ENCODE peak calls at places on chromosomes 7 and 10, in ten cellular contexts. H, Y, V, Z, A, K, D, L, M and J are unnamed samples.

GRCh38 chr7:37201003-37201875 is 247.4 kb downstream of the ELMO1 start:
- DNase-seq in K (peak; percentile 87), Z (peak; percentile 89), L (peak; percentile 81), A (peak; percentile 84), D (peak; percentile 87), Y (peak; percentile 88), M (peak; percentile 61), H (peak; percentile 70), V (peak; percentile 64), J (peak; percentile 87)

GRCh38 chr7:39754326-39755120 is 131.2 kb downstream of the RALA start:
- DNase-seq in L (peak; percentile 82), D (peak; percentile 83), M (no peak), Z (no peak), V (no peak), A (no peak), H (no peak), K (no peak), Y (no peak), J (no peak)

GRCh38 chr7:141271451-141271850 is 197.6 kb downstream of the TMEM178B start:
- DNase-seq in D (no peak), L (no peak), Z (no peak), A (no peak), Y (no peak), M (no peak), V (no peak), H (no peak), K (no peak), J (no peak)

GRCh38 chr7:7294914-7295313 is 112.6 kb downstream of the C1GALT1 start:
- DNase-seq in A (no peak), Y (no peak), L (no peak), K (no peak), V (peak; percentile 39), M (no peak), H (no peak), Z (no peak), D (no peak), J (no peak)

GRCh38 chr10:61919646-61920215 is 18.2 kb downstream of the ARID5B start:
- DNase-seq in H (no peak), M (no peak), Z (no peak), D (no peak), Y (no peak), A (no peak), L (no peak), V (no peak), K (no peak), J (no peak)

GRCh38 chr10:124697837-124698559 is 46.2 kb downstream of the FAM53B start:
- DNase-seq in V (no peak), Z (no peak), M (no peak), A (peak; percentile 22), H (no peak), Y (no peak), L (peak; percentile 70), K (no peak), D (no peak), J (no peak)

GRCh38 chr10:59872892-59873463 is 33.4 kb downstream of the CCDC6 start:
- DNase-seq in Z (peak; percentile 77), V (peak; percentile 55), A (peak; percentile 41), L (peak; percentile 46), Y (peak; percentile 61), M (no peak), H (peak; percentile 17), K (no peak), D (peak; percentile 51), J (peak; percentile 53)

GRCh38 chr7:24952464-24952863 is 27.5 kb downstream of the OSBPL3 start:
- DNase-seq in Y (no peak), A (no peak), V (no peak), H (no peak), K (no peak), D (no peak), Z (no peak), M (no peak), L (no peak), J (no peak)

GRCh38 chr10:3829193-3830050 is 44.4 kb upstream of the KLF6 start:
- DNase-seq in A (no peak), Z (no peak), K (no peak), M (no peak), V (no peak), Y (no peak), D (no peak), L (no peak), H (no peak), J (no peak)
- H3K4me1 ChIP-seq in A (peaks cover 32% of the 10 kb centered on the region), Z (peaks cover 8% of the 10 kb centered on the region), K (peaks cover 14% of the 10 kb centered on the region), M (peaks cover 42% of the 10 kb centered on the region), V (peaks cover 74% of the 10 kb centered on the region), Y (peaks cover 5% of the 10 kb centered on the region), D (peaks cover 8% of the 10 kb centered on the region), L (peaks cover 12% of the 10 kb centered on the region), H (peaks cover 54% of the 10 kb centered on the region), J (peaks cover 9% of the 10 kb centered on the region)

GRCh38 chr10:78041170-78042057 is 7.8 kb downstream of the RPS24 start:
- DNase-seq in K (no peak), Z (no peak), L (no peak), H (no peak), M (no peak), A (no peak), Y (no peak), D (no peak), V (no peak), J (no peak)
- TF ChIP-seq POLR2A in K (no peak), Z (no peak), L (no peak), H (no peak), M (no peak), A (no peak), Y (no peak), D (peak; percentile 15), V (no peak), J (no peak)

GRCh38 chr10:86730227-86730626 is 26.2 kb upstream of the BMPR1A start:
- DNase-seq in Z (peak; percentile 80), L (peak; percentile 82), A (peak; percentile 76), D (no peak), Y (peak; percentile 74), K (peak; percentile 76), M (no peak), V (peak; percentile 47), H (no peak), J (peak; percentile 53)
- H3K27ac ChIP-seq in Z (no peak overlapping the region), L (peak overlapping the region; percentile 94), A (peak overlapping the region; percentile 86), D (no peak overlapping the region), Y (no peak overlapping the region), K (no peak overlapping the region), M (no peak overlapping the region), V (no peak overlapping the region), H (no peak overlapping the region), J (no peak overlapping the region)

GRCh38 chr7:44323381-44324203 is 1.8 kb downstream of the CAMK2B start:
- DNase-seq in K (no peak), A (no peak), L (no peak), H (no peak), Z (no peak), Y (no peak), M (no peak), V (no peak), D (no peak), J (no peak)
- H3K4me1 ChIP-seq in K (peaks cover 3% of the 10 kb centered on the region), A (peaks cover 32% of the 10 kb centered on the region), L (peaks cover 23% of the 10 kb centered on the region), H (peaks cover 3% of the 10 kb centered on the region), Z (peaks cover 5% of the 10 kb centered on the region), Y (no peaks in the 10 kb centered on the region), M (no peaks in the 10 kb centered on the region), V (no peaks in the 10 kb centered on the region), D (no peaks in the 10 kb centered on the region), J (no peaks in the 10 kb centered on the region)

GRCh38 chr10:101694674-101695403 is at the start of gene FBXW4:
- DNase-seq in A (peak; percentile 67), Y (peak; percentile 62), Z (peak; percentile 78), H (peak; percentile 61), M (no peak), K (peak; percentile 68), V (peak; percentile 29), D (peak; percentile 39), L (peak; percentile 70), J (peak; percentile 65)
- TF ChIP-seq POLR2A in A (peak; percentile 23), Y (peak; percentile 65), Z (peak; percentile 72), H (peak; percentile 77), M (peak; percentile 89), K (no peak), V (peak; percentile 77), D (peak; percentile 61), L (peak; percentile 61), J (no peak)